ENCODE peak calls at places on chromosomes 2 and 18, in eight cellular contexts. Y is EL, X is AG04450, E is GOT3, B is psoas muscle, J is KG1, R is frontal cortex, F is smooth muscle cell of the brain vasculature. Q is an unnamed sample.

GRCh38 chr18:5600376-5601071 is 56.7 kb upstream of the EPB41L3 start:
- DNase-seq in J (no peak), R (no peak), E (no peak), Y (no peak), F (no peak), B (no peak), X (no peak), Q (no peak)

GRCh38 chr2:165015052-165015642 is 59.8 kb upstream of the SLC38A11 start:
- DNase-seq in F (peak), B (peak), J (peak), Y (peak), E (no peak), X (peak), R (peak), Q (no peak)

GRCh38 chr2:101508636-101509035 is 33.7 kb upstream of the RFX8 start:
- DNase-seq in Y (no peak), J (no peak), R (no peak), F (no peak), E (no peak), X (no peak), B (no peak), Q (no peak)

GRCh38 chr18:48840491-48840877 is 110.3 kb downstream of the SMAD7 start:
- DNase-seq in X (no peak), E (no peak), J (no peak), B (peak), F (no peak), Y (no peak), R (peak), Q (no peak)

GRCh38 chr2:200703132-200703925 is 108.4 kb upstream of the BZW1 start:
- DNase-seq in E (no peak), F (peak), X (peak), R (peak), J (no peak), B (no peak), Y (peak), Q (peak)

GRCh38 chr2:9663008-9663879 is 32.4 kb upstream of the YWHAQ start:
- DNase-seq in J (no peak), E (no peak), Y (no peak), F (no peak), X (no peak), R (no peak), B (no peak), Q (no peak)

GRCh38 chr2:228367356-228367755 is 185.9 kb upstream of the SPHKAP start:
- DNase-seq in Y (no peak), R (no peak), E (no peak), J (no peak), F (no peak), X (no peak), B (no peak), Q (no peak)

GRCh38 chr2:9830685-9831410 is 12.4 kb upstream of the TAF1B start:
- DNase-seq in R (no peak), F (no peak), E (no peak), Y (no peak), B (no peak), J (no peak), X (no peak), Q (no peak)

GRCh38 chr2:96531366-96531765 is 5.2 kb upstream of the ARID5A start:
- DNase-seq in X (no peak), B (peak), R (no peak), F (no peak), J (no peak), Y (no peak), E (no peak), Q (no peak)

GRCh38 chr2:20444113-20444992 is 2.5 kb upstream of the RHOB start:
- DNase-seq in E (no peak), X (no peak), B (peak), F (no peak), J (no peak), R (no peak), Y (peak), Q (no peak)